ENCODE peak calls at places on chromosomes 1 and 21, in five cellular contexts. Z, H, Q, G and V are unnamed samples.

GRCh38 chr1:201655243-201655642 is 116.3 kb downstream of the NAV1 start:
- DNase-seq in G (no peak), H (no peak), Z (no peak), Q (peak; percentile 50), V (no peak)

GRCh38 chr1:228978486-228979324 is 243.4 kb downstream of the RHOU start:
- DNase-seq in H (no peak), G (no peak), Z (peak; percentile 64), Q (peak; percentile 54), V (no peak)

GRCh38 chr1:195053478-195053877 is 1554.8 kb downstream of the KCNT2 start:
- DNase-seq in Z (no peak), H (no peak), G (no peak), Q (peak; percentile 1), V (no peak)

GRCh38 chr21:35111531-35111930 is 62.4 kb upstream of the RUNX1 start:
- DNase-seq in H (no peak), G (no peak), Q (no peak), Z (no peak), V (no peak)

GRCh38 chr1:116908266-116908665 is 1.4 kb upstream of the PTGFRN start:
- DNase-seq in G (no peak), H (no peak), Q (no peak), Z (no peak), V (no peak)

GRCh38 chr1:40848530-40849189 is 13.5 kb downstream of the CITED4 start:
- DNase-seq in Q (peak; percentile 84), H (no peak), G (no peak), Z (peak; percentile 72), V (no peak)

GRCh38 chr1:184096005-184096404 is 44.5 kb downstream of the TSEN15 start:
- DNase-seq in Z (no peak), H (no peak), Q (no peak), G (no peak), V (no peak)

GRCh38 chr1:16048573-16049189 is 5.1 kb downstream of the CLCNKB start:
- DNase-seq in H (no peak), Q (peak; percentile 52), Z (no peak), G (no peak), V (no peak)

GRCh38 chr1:203274603-203275381 is 30.5 kb upstream of the BTG2 start:
- DNase-seq in Z (no peak), G (no peak), H (no peak), Q (no peak), V (no peak)

GRCh38 chr1:233289676-233290075 is 5.8 kb downstream of the PCNX2 start:
- DNase-seq in H (no peak), Q (no peak), G (no peak), Z (peak; percentile 47), V (no peak)

GRCh38 chr1:44240802-44241671 is 27.8 kb downstream of the DMAP1 start:
- DNase-seq in Z (no peak), Q (no peak), H (no peak), G (no peak), V (no peak)

GRCh38 chr1:7770620-7770938 is 517 bp upstream of the VAMP3 start:
- DNase-seq in Z (no peak), H (no peak), Q (peak; percentile 4), G (no peak), V (no peak)

GRCh38 chr1:244460195-244460594 is 878 bp upstream of the CATSPERE start:
- DNase-seq in Z (no peak), Q (no peak), H (no peak), G (no peak), V (no peak)

GRCh38 chr1:203556047-203556851 is 62.3 kb downstream of the OPTC start:
- DNase-seq in Q (peak; percentile 65), G (no peak), Z (no peak), H (no peak), V (no peak)

GRCh38 chr1:85047472-85048295 is 616 bp downstream of the MCOLN3 start:
- DNase-seq in Z (no peak), Q (no peak), H (no peak), G (no peak), V (no peak)

GRCh38 chr21:16082038-16082816 is 352.4 kb downstream of the USP25 start:
- DNase-seq in Z (no peak), G (no peak), Q (peak; percentile 52), H (no peak), V (no peak)

GRCh38 chr1:179781962-179782361 is 38.9 kb downstream of the FAM163A start:
- DNase-seq in Q (no peak), H (no peak), Z (peak; percentile 85), G (no peak), V (no peak)

GRCh38 chr1:9198538-9199361 is 35.8 kb upstream of the H6PD start:
- DNase-seq in G (no peak), Z (no peak), Q (peak; percentile 76), H (no peak), V (no peak)

GRCh38 chr1:2239384-2239985 is 11.4 kb downstream of the SKI start:
- DNase-seq in H (no peak), Z (no peak), G (no peak), Q (no peak), V (no peak)

GRCh38 chr1:82806133-82806532 is 1005.4 kb downstream of the ADGRL2 start:
- DNase-seq in Q (no peak), Z (no peak), G (no peak), H (no peak), V (no peak)

GRCh38 chr1:234500269-234500668 is 21.3 kb upstream of the TARBP1 start:
- DNase-seq in H (no peak), Z (no peak), G (no peak), Q (no peak), V (no peak)

GRCh38 chr1:61139324-61140055 is 57.1 kb downstream of the NFIA start:
- DNase-seq in Z (no peak), Q (peak; percentile 81), H (no peak), G (no peak), V (no peak)

GRCh38 chr1:234908571-234908970 is 220.1 kb downstream of the TOMM20 start:
- DNase-seq in G (no peak), Z (no peak), Q (no peak), H (no peak), V (no peak)

GRCh38 chr21:26067836-26068401 is 102.7 kb downstream of the APP start:
- DNase-seq in Z (no peak), G (no peak), Q (peak; percentile 45), H (no peak), V (peak; percentile 6)

GRCh38 chr1:7679873-7680790 is 91.0 kb upstream of the VAMP3 start:
- DNase-seq in G (no peak), H (no peak), Z (peak; percentile 18), Q (peak; percentile 23), V (no peak)

GRCh38 chr1:179815642-179816041 is 62.0 kb downstream of the TOR1AIP2 start:
- DNase-seq in G (no peak), H (no peak), Z (no peak), Q (no peak), V (no peak)

GRCh38 chr21:28776251-28776650 is 216.4 kb downstream of the LTN1 start:
- DNase-seq in Z (no peak), H (no peak), G (no peak), Q (peak; percentile 73), V (no peak)

GRCh38 chr21:42541174-42541573 is 27.5 kb downstream of the SLC37A1 start:
- DNase-seq in Q (no peak), H (no peak), Z (no peak), G (no peak), V (no peak)

GRCh38 chr1:192807221-192807967 is 1.4 kb upstream of the RGS2 start:
- DNase-seq in H (no peak), Q (peak; percentile 70), Z (no peak), G (no peak), V (no peak)

GRCh38 chr1:119554188-119554587 is 47.2 kb downstream of the HSD3B1 start:
- DNase-seq in G (no peak), H (no peak), Q (peak; percentile 98), Z (no peak), V (no peak)

GRCh38 chr1:184945034-184945433 is 29.3 kb downstream of the NIBAN1 start:
- DNase-seq in H (peak; percentile 16), G (no peak), Q (no peak), Z (no peak), V (no peak)

GRCh38 chr1:81703352-81703735 is 97.4 kb upstream of the ADGRL2 start:
- DNase-seq in Z (no peak), G (no peak), H (no peak), Q (peak; percentile 77), V (no peak)

GRCh38 chr1:92459871-92460320 is 26.8 kb downstream of the GFI1 start:
- DNase-seq in Q (no peak), G (no peak), Z (no peak), H (no peak), V (no peak)

GRCh38 chr1:98088361-98088760 is 167.5 kb upstream of the DPYD start:
- DNase-seq in G (no peak), Z (no peak), H (no peak), Q (no peak), V (no peak)

GRCh38 chr1:31583082-31583994 is 7.0 kb downstream of the TINAGL1 start:
- DNase-seq in H (no peak), G (no peak), Q (peak; percentile 32), Z (no peak), V (no peak)

GRCh38 chr1:18440385-18441226 is 40.1 kb upstream of the KLHDC7A start:
- DNase-seq in H (no peak), Q (no peak), G (no peak), Z (no peak), V (no peak)

GRCh38 chr1:182643699-182644098 is 39.5 kb upstream of the RGS16 start:
- DNase-seq in G (no peak), Q (no peak), Z (no peak), H (no peak), V (no peak)

GRCh38 chr1:201714542-201715276 is 114.2 kb upstream of the IPO9 start:
- DNase-seq in Z (peak; percentile 81), G (no peak), H (no peak), Q (peak; percentile 99), V (no peak)

GRCh38 chr1:155976913-155977606 is 1.3 kb downstream of the ARHGEF2 start:
- DNase-seq in Q (no peak), G (no peak), Z (no peak), H (no peak), V (no peak)

GRCh38 chr1:224466151-224466550 is 31.6 kb upstream of the WDR26 start:
- DNase-seq in Q (no peak), Z (no peak), H (no peak), G (no peak), V (no peak)